ENCODE peak calls at places on chromosomes 1 and 21, in six cellular contexts. P, Q, I, W, Z and K are unnamed samples.

GRCh38 chr1:33317946-33318345 is 3.0 kb downstream of the A3GALT2 start:
- DNase-seq in I (no peak), Q (peak; percentile 36), Z (no peak), W (no peak), P (no peak), K (no peak)

GRCh38 chr1:196056966-196057365 is 551.3 kb downstream of the KCNT2 start:
- DNase-seq in P (no peak), I (no peak), Q (no peak), Z (no peak), W (no peak), K (no peak)

GRCh38 chr1:191888996-191889622 is 269.2 kb upstream of the RGS18 start:
- DNase-seq in P (no peak), Q (no peak), I (peak; percentile 41), Z (no peak), W (no peak), K (no peak)

GRCh38 chr1:79819140-79819539 is 812.6 kb upstream of the ADGRL4 start:
- DNase-seq in I (no peak), W (no peak), Z (no peak), Q (no peak), P (no peak), K (no peak)

GRCh38 chr1:154448271-154448905 is 43.2 kb downstream of the IL6R start:
- DNase-seq in Z (no peak), P (no peak), Q (no peak), I (no peak), W (no peak), K (no peak)

GRCh38 chr1:87495147-87495546 is 166.5 kb downstream of the LMO4 start:
- DNase-seq in I (no peak), W (no peak), Q (no peak), Z (no peak), P (no peak), K (no peak)

GRCh38 chr1:212760126-212760823 is 31.3 kb downstream of the NSL1 start:
- DNase-seq in Z (peak; percentile 29), I (peak; percentile 31), W (no peak), Q (peak; percentile 41), P (peak; percentile 64), K (no peak)

GRCh38 chr21:41163086-41163485 is 4.9 kb upstream of the BACE2 start:
- DNase-seq in Z (no peak), Q (no peak), W (no peak), P (no peak), I (no peak), K (no peak)

GRCh38 chr1:27539901-27540861 is 50.2 kb upstream of the WASF2 start:
- DNase-seq in W (no peak), Q (peak; percentile 96), P (no peak), Z (no peak), I (no peak), K (peak; percentile 97)

GRCh38 chr1:186325239-186325638 is 49.8 kb downstream of the TPR start:
- DNase-seq in W (no peak), P (no peak), Q (peak; percentile 25), I (peak; percentile 33), Z (no peak), K (no peak)

GRCh38 chr1:39322431-39322830 is 117.9 kb downstream of the MACF1 start:
- DNase-seq in Q (no peak), P (no peak), Z (no peak), W (no peak), I (no peak), K (no peak)

GRCh38 chr1:13817906-13818305 is 117.9 kb downstream of the PRDM2 start:
- DNase-seq in W (no peak), Q (no peak), Z (no peak), P (no peak), I (no peak), K (no peak)

GRCh38 chr1:21775985-21776562 is 6.9 kb downstream of the USP48 start:
- DNase-seq in W (no peak), Q (no peak), I (no peak), P (no peak), Z (no peak), K (no peak)

GRCh38 chr1:204359474-204360255 is at the start of gene PLEKHA6:
- DNase-seq in Q (no peak), W (peak; percentile 55), Z (no peak), P (no peak), I (peak; percentile 61), K (peak; percentile 82)

GRCh38 chr1:13965770-13966398 is 265.9 kb downstream of the PRDM2 start:
- DNase-seq in P (no peak), W (peak; percentile 44), Z (no peak), I (peak; percentile 79), Q (peak; percentile 52), K (peak; percentile 14)

GRCh38 chr21:14545906-14546480 is at the start of gene SAMSN1:
- DNase-seq in Q (no peak), P (peak; percentile 92), Z (no peak), W (no peak), I (peak; percentile 35), K (no peak)

GRCh38 chr1:116556289-116557006 is 14.4 kb downstream of the CD58 start:
- DNase-seq in Q (peak; percentile 99), I (peak; percentile 97), Z (peak; percentile 50), W (no peak), P (peak; percentile 89), K (peak; percentile 98)

GRCh38 chr1:73611681-73612080 is 586.3 kb downstream of the LRRIQ3 start:
- DNase-seq in P (no peak), Z (no peak), Q (peak; percentile 18), I (no peak), W (no peak), K (no peak)

GRCh38 chr1:89671775-89672488 is 39.0 kb downstream of the LRRC8C start:
- DNase-seq in P (no peak), Q (peak; percentile 93), I (no peak), Z (no peak), W (no peak), K (peak; percentile 44)

GRCh38 chr1:100065183-100065968 is 67.4 kb downstream of the SASS6 start:
- DNase-seq in P (no peak), Q (no peak), I (peak; percentile 18), Z (no peak), W (no peak), K (peak; percentile 9)

GRCh38 chr1:26784023-26784871 is 3.5 kb upstream of the PIGV start:
- DNase-seq in Q (peak; percentile 40), Z (no peak), W (peak; percentile 64), P (no peak), I (peak; percentile 94), K (peak; percentile 68)

GRCh38 chr1:54124472-54124871 is 28.3 kb downstream of the CDCP2 start:
- DNase-seq in Q (peak; percentile 14), Z (no peak), W (no peak), P (no peak), I (no peak), K (no peak)

GRCh38 chr21:30233636-30234035 is 17.7 kb upstream of the CLDN8 start:
- DNase-seq in W (no peak), Q (no peak), I (no peak), P (no peak), Z (no peak), K (peak; percentile 9)

GRCh38 chr1:2257245-2257627 is 29.1 kb downstream of the SKI start:
- DNase-seq in P (no peak), I (peak; percentile 36), Q (no peak), Z (no peak), W (peak; percentile 64), K (peak; percentile 92)

GRCh38 chr1:23216771-23217420 is 406 bp downstream of the HTR1D start:
- DNase-seq in P (no peak), W (no peak), Z (peak; percentile 9), Q (no peak), I (no peak), K (no peak)

GRCh38 chr1:115665319-115665718 is 23.5 kb downstream of the VANGL1 start:
- DNase-seq in W (no peak), Q (peak; percentile 79), P (no peak), I (no peak), Z (no peak), K (no peak)

GRCh38 chr1:207933205-207933800 is 22.4 kb upstream of the CD34 start:
- DNase-seq in Q (no peak), I (no peak), P (no peak), W (no peak), Z (no peak), K (no peak)

GRCh38 chr1:37094302-37094701 is 60.0 kb upstream of the GRIK3 start:
- DNase-seq in Q (no peak), Z (no peak), W (no peak), I (no peak), P (no peak), K (no peak)

GRCh38 chr1:57010511-57010910 is 44.7 kb upstream of the C8B start:
- DNase-seq in Q (no peak), I (no peak), P (no peak), Z (no peak), W (no peak), K (no peak)

GRCh38 chr1:99768525-99769382 is 2.3 kb upstream of the FRRS1 start:
- DNase-seq in Q (no peak), P (no peak), Z (no peak), I (peak; percentile 85), W (no peak), K (no peak)

GRCh38 chr1:6378096-6378746 is 15.3 kb downstream of the ACOT7 start:
- DNase-seq in W (no peak), Z (no peak), Q (no peak), I (no peak), P (no peak), K (peak; percentile 26)

GRCh38 chr1:209150114-209150513 is 433.4 kb upstream of the CAMK1G start:
- DNase-seq in W (no peak), I (peak; percentile 55), P (no peak), Q (peak; percentile 75), Z (no peak), K (peak; percentile 52)

GRCh38 chr1:225697437-225697836 is 44.5 kb upstream of the ENAH start:
- DNase-seq in I (no peak), P (no peak), W (no peak), Q (no peak), Z (no peak), K (no peak)

GRCh38 chr1:241270016-241270415 is 87.0 kb downstream of the RGS7 start:
- DNase-seq in W (no peak), I (no peak), P (no peak), Z (no peak), Q (no peak), K (no peak)

GRCh38 chr1:64265141-64265540 is 61.7 kb downstream of the UBE2U start:
- DNase-seq in Z (no peak), P (no peak), I (no peak), Q (no peak), W (no peak), K (no peak)

GRCh38 chr21:34887729-34888568 is 161.2 kb downstream of the RUNX1 start:
- DNase-seq in P (peak; percentile 94), Z (peak; percentile 66), Q (peak; percentile 99), I (peak; percentile 91), W (peak; percentile 63), K (peak; percentile 96)

GRCh38 chr1:183975651-183976050 is 61.9 kb downstream of the COLGALT2 start:
- DNase-seq in P (no peak), I (no peak), Z (no peak), Q (no peak), W (no peak), K (no peak)